ENCODE peak calls at places on chromosome 12, in ten cellular contexts. One of them, this sample, is unnamed.

GRCh38 chr12:709631-710030 is 42.7 kb upstream of the WNK1 start:
- DNase-seq in ovary: no peak
- DNase-seq in transverse colon: no peak
- DNase-seq in SK-N-SH: no peak
- DNase-seq in upper lobe of left lung: no peak
- DNase-seq in stomach: no peak
- DNase-seq in K562: no peak
- DNase-seq in H1: no peak
- DNase-seq in A549: no peak
- DNase-seq in tibial nerve: no peak
- DNase-seq in this sample: no peak

GRCh38 chr12:103249614-103250013 is 246.2 kb downstream of the C12orf42 start:
- DNase-seq in K562: no peak
- DNase-seq in SK-N-SH: no peak
- DNase-seq in H1: no peak
- DNase-seq in upper lobe of left lung: no peak
- DNase-seq in A549: no peak
- DNase-seq in ovary: no peak
- DNase-seq in transverse colon: no peak
- DNase-seq in tibial nerve: no peak
- DNase-seq in stomach: no peak
- DNase-seq in this sample: no peak

GRCh38 chr12:81337891-81338290 is 260.0 kb downstream of the ACSS3 start:
- DNase-seq in SK-N-SH: no peak
- DNase-seq in upper lobe of left lung: no peak
- DNase-seq in transverse colon: no peak
- DNase-seq in stomach: no peak
- DNase-seq in H1: no peak
- DNase-seq in tibial nerve: no peak
- DNase-seq in A549: no peak
- DNase-seq in K562: no peak
- DNase-seq in ovary: no peak
- DNase-seq in this sample: no peak

GRCh38 chr12:21144309-21144708 is 13.3 kb downstream of the SLCO1B1 start:
- DNase-seq in A549: no peak
- DNase-seq in SK-N-SH: no peak
- DNase-seq in tibial nerve: no peak
- DNase-seq in transverse colon: no peak
- DNase-seq in stomach: no peak
- DNase-seq in ovary: no peak
- DNase-seq in upper lobe of left lung: no peak
- DNase-seq in K562: no peak
- DNase-seq in H1: no peak
- DNase-seq in this sample: no peak

GRCh38 chr12:6860116-6860515 is 7.2 kb upstream of the TPI1 start:
- DNase-seq in K562: no peak
- DNase-seq in stomach: no peak
- DNase-seq in ovary: no peak
- DNase-seq in H1: no peak
- DNase-seq in transverse colon: no peak
- DNase-seq in upper lobe of left lung: no peak
- DNase-seq in A549: no peak
- DNase-seq in SK-N-SH: no peak
- DNase-seq in tibial nerve: no peak
- DNase-seq in this sample: no peak

GRCh38 chr12:51322452-51322851 is 1.5 kb downstream of the BIN2 start:
- DNase-seq in K562: no peak
- DNase-seq in stomach: no peak
- DNase-seq in H1: no peak
- DNase-seq in A549: no peak
- DNase-seq in SK-N-SH: no peak
- DNase-seq in transverse colon: no peak
- DNase-seq in ovary: no peak
- DNase-seq in upper lobe of left lung: no peak
- DNase-seq in tibial nerve: no peak
- DNase-seq in this sample: no peak

GRCh38 chr12:93587601-93588000 is 15.1 kb downstream of the SOCS2 start:
- DNase-seq in SK-N-SH: no peak
- DNase-seq in H1: no peak
- DNase-seq in upper lobe of left lung: no peak
- DNase-seq in K562: no peak
- DNase-seq in tibial nerve: no peak
- DNase-seq in ovary: no peak
- DNase-seq in transverse colon: no peak
- DNase-seq in A549: no peak
- DNase-seq in stomach: no peak
- DNase-seq in this sample: no peak

GRCh38 chr12:48351022-48351708 is 446 bp upstream of the ZNF641 start:
- DNase-seq in SK-N-SH: no peak
- DNase-seq in tibial nerve: peak
- DNase-seq in A549: peak
- DNase-seq in stomach: peak
- DNase-seq in transverse colon: peak
- DNase-seq in upper lobe of left lung: peak
- DNase-seq in ovary: peak
- DNase-seq in H1: no peak
- DNase-seq in K562: no peak
- DNase-seq in this sample: peak

GRCh38 chr12:69415471-69416275 is 54.5 kb upstream of the FRS2 start:
- DNase-seq in stomach: peak
- DNase-seq in transverse colon: peak
- DNase-seq in A549: peak
- DNase-seq in upper lobe of left lung: peak
- DNase-seq in K562: no peak
- DNase-seq in H1: peak
- DNase-seq in SK-N-SH: peak
- DNase-seq in tibial nerve: peak
- DNase-seq in ovary: peak
- DNase-seq in this sample: no peak

GRCh38 chr12:70190252-70191010 is 52.8 kb upstream of the CNOT2 start:
- DNase-seq in ovary: no peak
- DNase-seq in upper lobe of left lung: no peak
- DNase-seq in K562: no peak
- DNase-seq in transverse colon: no peak
- DNase-seq in A549: no peak
- DNase-seq in stomach: no peak
- DNase-seq in tibial nerve: no peak
- DNase-seq in SK-N-SH: no peak
- DNase-seq in H1: no peak
- DNase-seq in this sample: no peak

GRCh38 chr12:113239288-113239771 is 18.1 kb downstream of the TPCN1 start:
- DNase-seq in H1: no peak
- DNase-seq in transverse colon: peak
- DNase-seq in ovary: no peak
- DNase-seq in tibial nerve: no peak
- DNase-seq in stomach: no peak
- DNase-seq in A549: no peak
- DNase-seq in SK-N-SH: no peak
- DNase-seq in upper lobe of left lung: no peak
- DNase-seq in K562: no peak
- DNase-seq in this sample: peak

GRCh38 chr12:113857371-113857770 is 108.8 kb downstream of the RBM19 start:
- DNase-seq in H1: no peak
- DNase-seq in stomach: no peak
- DNase-seq in transverse colon: no peak
- DNase-seq in upper lobe of left lung: no peak
- DNase-seq in SK-N-SH: no peak
- DNase-seq in A549: no peak
- DNase-seq in ovary: no peak
- DNase-seq in tibial nerve: no peak
- DNase-seq in K562: no peak
- DNase-seq in this sample: no peak

GRCh38 chr12:18864900-18865561 is 127.1 kb downstream of the CAPZA3 start:
- DNase-seq in ovary: no peak
- DNase-seq in stomach: no peak
- DNase-seq in upper lobe of left lung: no peak
- DNase-seq in H1: no peak
- DNase-seq in tibial nerve: peak
- DNase-seq in A549: no peak
- DNase-seq in transverse colon: no peak
- DNase-seq in SK-N-SH: peak
- DNase-seq in K562: no peak
- DNase-seq in this sample: no peak

GRCh38 chr12:127429556-127429955 is 837.4 kb upstream of the TMEM132C start:
- DNase-seq in SK-N-SH: no peak
- DNase-seq in tibial nerve: no peak
- DNase-seq in K562: no peak
- DNase-seq in stomach: no peak
- DNase-seq in upper lobe of left lung: no peak
- DNase-seq in A549: no peak
- DNase-seq in ovary: no peak
- DNase-seq in H1: no peak
- DNase-seq in transverse colon: no peak
- DNase-seq in this sample: no peak

GRCh38 chr12:93954160-93955112 is 193.9 kb upstream of the PLXNC1 start:
- DNase-seq in ovary: no peak
- DNase-seq in tibial nerve: peak
- DNase-seq in upper lobe of left lung: no peak
- DNase-seq in SK-N-SH: no peak
- DNase-seq in stomach: no peak
- DNase-seq in transverse colon: no peak
- DNase-seq in A549: no peak
- DNase-seq in H1: no peak
- DNase-seq in K562: no peak
- DNase-seq in this sample: no peak

GRCh38 chr12:2294651-2295475 is 242.1 kb downstream of the CACNA1C start:
- DNase-seq in SK-N-SH: no peak
- DNase-seq in A549: no peak
- DNase-seq in K562: no peak
- DNase-seq in tibial nerve: peak
- DNase-seq in upper lobe of left lung: peak
- DNase-seq in H1: no peak
- DNase-seq in ovary: no peak
- DNase-seq in transverse colon: peak
- DNase-seq in stomach: no peak
- DNase-seq in this sample: peak

GRCh38 chr12:32301216-32301615 is 98.1 kb upstream of the FGD4 start:
- DNase-seq in H1: no peak
- DNase-seq in SK-N-SH: no peak
- DNase-seq in upper lobe of left lung: no peak
- DNase-seq in stomach: no peak
- DNase-seq in tibial nerve: no peak
- DNase-seq in transverse colon: no peak
- DNase-seq in ovary: no peak
- DNase-seq in K562: no peak
- DNase-seq in A549: no peak
- DNase-seq in this sample: no peak

GRCh38 chr12:104485651-104486341 is 29.0 kb downstream of the CHST11 start:
- DNase-seq in transverse colon: no peak
- DNase-seq in tibial nerve: no peak
- DNase-seq in K562: peak
- DNase-seq in SK-N-SH: no peak
- DNase-seq in ovary: no peak
- DNase-seq in H1: no peak
- DNase-seq in upper lobe of left lung: no peak
- DNase-seq in A549: no peak
- DNase-seq in stomach: no peak
- DNase-seq in this sample: no peak

GRCh38 chr12:79690156-79690605 is 583 bp downstream of the PAWR start:
- DNase-seq in transverse colon: no peak
- DNase-seq in ovary: peak
- DNase-seq in tibial nerve: peak
- DNase-seq in SK-N-SH: peak
- DNase-seq in A549: no peak
- DNase-seq in stomach: peak
- DNase-seq in H1: peak
- DNase-seq in K562: no peak
- DNase-seq in upper lobe of left lung: peak
- DNase-seq in this sample: peak

GRCh38 chr12:53034459-53034858 is 15.4 kb upstream of the TNS2 start:
- DNase-seq in SK-N-SH: no peak
- DNase-seq in H1: no peak
- DNase-seq in upper lobe of left lung: no peak
- DNase-seq in transverse colon: no peak
- DNase-seq in K562: no peak
- DNase-seq in ovary: no peak
- DNase-seq in tibial nerve: no peak
- DNase-seq in A549: no peak
- DNase-seq in stomach: no peak
- DNase-seq in this sample: no peak

GRCh38 chr12:53036802-53037201 is 13.1 kb upstream of the TNS2 start:
- DNase-seq in transverse colon: no peak
- DNase-seq in ovary: no peak
- DNase-seq in upper lobe of left lung: no peak
- DNase-seq in tibial nerve: no peak
- DNase-seq in H1: no peak
- DNase-seq in stomach: no peak
- DNase-seq in A549: no peak
- DNase-seq in K562: no peak
- DNase-seq in SK-N-SH: no peak
- DNase-seq in this sample: no peak

GRCh38 chr12:53031616-53032015 is 18.2 kb upstream of the TNS2 start:
- DNase-seq in K562: no peak
- DNase-seq in A549: no peak
- DNase-seq in tibial nerve: no peak
- DNase-seq in stomach: no peak
- DNase-seq in ovary: no peak
- DNase-seq in upper lobe of left lung: no peak
- DNase-seq in transverse colon: no peak
- DNase-seq in SK-N-SH: no peak
- DNase-seq in H1: no peak
- DNase-seq in this sample: no peak
- TF ChIP-seq CTCF in K562: no peak
- TF ChIP-seq CTCF in A549: peak
- TF ChIP-seq CTCF in tibial nerve: no peak
- TF ChIP-seq CTCF in stomach: no peak
- TF ChIP-seq CTCF in ovary: no peak
- TF ChIP-seq CTCF in upper lobe of left lung: no peak
- TF ChIP-seq CTCF in transverse colon: no peak
- TF ChIP-seq CTCF in SK-N-SH: no peak
- TF ChIP-seq CTCF in H1: no peak
- TF ChIP-seq CTCF in this sample: no peak

GRCh38 chr12:8226355-8226754 is 1.1 kb downstream of the FAM90A1 start:
- DNase-seq in tibial nerve: no peak
- DNase-seq in stomach: no peak
- DNase-seq in SK-N-SH: no peak
- DNase-seq in transverse colon: no peak
- DNase-seq in upper lobe of left lung: no peak
- DNase-seq in A549: no peak
- DNase-seq in ovary: no peak
- DNase-seq in H1: peak
- DNase-seq in K562: no peak
- DNase-seq in this sample: no peak
- TF ChIP-seq EP300 in tibial nerve: no peak
- TF ChIP-seq EP300 in stomach: no peak
- TF ChIP-seq EP300 in SK-N-SH: no peak
- TF ChIP-seq EP300 in transverse colon: no peak
- TF ChIP-seq EP300 in upper lobe of left lung: no peak
- TF ChIP-seq EP300 in A549: no peak
- TF ChIP-seq EP300 in ovary: no peak
- TF ChIP-seq EP300 in H1: no peak
- TF ChIP-seq EP300 in K562: no peak
- TF ChIP-seq EP300 in this sample: no peak

GRCh38 chr12:63098851-63099250 is 52.1 kb downstream of the AVPR1A start:
- DNase-seq in H1: no peak
- DNase-seq in K562: peak
- DNase-seq in stomach: no peak
- DNase-seq in ovary: no peak
- DNase-seq in tibial nerve: no peak
- DNase-seq in A549: peak
- DNase-seq in upper lobe of left lung: no peak
- DNase-seq in transverse colon: no peak
- DNase-seq in SK-N-SH: no peak
- DNase-seq in this sample: no peak
- TF ChIP-seq CTCF in H1: peak
- TF ChIP-seq CTCF in K562: no peak
- TF ChIP-seq CTCF in stomach: no peak
- TF ChIP-seq CTCF in ovary: no peak
- TF ChIP-seq CTCF in tibial nerve: no peak
- TF ChIP-seq CTCF in A549: peak
- TF ChIP-seq CTCF in upper lobe of left lung: no peak
- TF ChIP-seq CTCF in transverse colon: no peak
- TF ChIP-seq CTCF in SK-N-SH: no peak
- TF ChIP-seq CTCF in this sample: no peak

GRCh38 chr12:116882742-116883141 is 1.5 kb upstream of the HRK start:
- DNase-seq in ovary: no peak
- DNase-seq in tibial nerve: no peak
- DNase-seq in H1: no peak
- DNase-seq in transverse colon: no peak
- DNase-seq in stomach: no peak
- DNase-seq in A549: peak
- DNase-seq in upper lobe of left lung: no peak
- DNase-seq in K562: no peak
- DNase-seq in SK-N-SH: peak
- DNase-seq in this sample: no peak
- TF ChIP-seq EP300 in ovary: no peak
- TF ChIP-seq EP300 in tibial nerve: no peak
- TF ChIP-seq EP300 in H1: no peak
- TF ChIP-seq EP300 in transverse colon: no peak
- TF ChIP-seq EP300 in stomach: no peak
- TF ChIP-seq EP300 in A549: no peak
- TF ChIP-seq EP300 in upper lobe of left lung: no peak
- TF ChIP-seq EP300 in K562: no peak
- TF ChIP-seq EP300 in SK-N-SH: no peak
- TF ChIP-seq EP300 in this sample: no peak

This sample was measured in suprapubic skin.